ENCODE peak calls at places on chromosomes 6 and 20, in four cellular contexts. One of them, this sample, is unnamed.

GRCh38 chr6:83055366-83055964 is 10.2 kb downstream of the UBE3D start:
- DNase-seq in CMK: no peak
- DNase-seq in ACHN: peak; percentile 54
- DNase-seq in WTC11: peak; percentile 44
- DNase-seq in this sample: peak; percentile 65

GRCh38 chr20:48975955-48976354 is 54.4 kb downstream of the ARFGEF2 start:
- DNase-seq in CMK: no peak
- DNase-seq in WTC11: no peak
- DNase-seq in ACHN: no peak
- DNase-seq in this sample: no peak

GRCh38 chr20:4591975-4592315 is 129.8 kb upstream of the PRND start:
- DNase-seq in CMK: no peak
- DNase-seq in WTC11: no peak
- DNase-seq in ACHN: no peak
- DNase-seq in this sample: no peak

GRCh38 chr6:80174931-80175572 is 68.6 kb downstream of the BCKDHB start:
- DNase-seq in WTC11: no peak
- DNase-seq in ACHN: no peak
- DNase-seq in CMK: no peak
- DNase-seq in this sample: no peak

GRCh38 chr6:102015431-102015830 is 621.9 kb downstream of the GRIK2 start:
- DNase-seq in ACHN: no peak
- DNase-seq in WTC11: no peak
- DNase-seq in CMK: no peak
- DNase-seq in this sample: no peak

GRCh38 chr6:70221025-70221714 is 81.7 kb downstream of the COL9A1 start:
- DNase-seq in WTC11: no peak
- DNase-seq in CMK: no peak
- DNase-seq in ACHN: peak; percentile 38
- DNase-seq in this sample: peak; percentile 28

GRCh38 chr6:160027076-160027475 is 58.2 kb downstream of the IGF2R start:
- DNase-seq in ACHN: no peak
- DNase-seq in CMK: no peak
- DNase-seq in WTC11: no peak
- DNase-seq in this sample: no peak

GRCh38 chr6:37279366-37280134 is 21.6 kb upstream of the TMEM217 start:
- DNase-seq in CMK: no peak
- DNase-seq in WTC11: no peak
- DNase-seq in ACHN: no peak
- DNase-seq in this sample: no peak

GRCh38 chr6:25280617-25280990 is 1.4 kb downstream of the CARMIL1 start:
- DNase-seq in ACHN: peak; percentile 30
- DNase-seq in CMK: no peak
- DNase-seq in WTC11: no peak
- DNase-seq in this sample: no peak

GRCh38 chr6:13488015-13488895 is 855 bp upstream of the GFOD1 start:
- DNase-seq in WTC11: peak; percentile 63
- DNase-seq in ACHN: no peak
- DNase-seq in CMK: no peak
- DNase-seq in this sample: peak; percentile 17